ENCODE peak calls at places on chromosome 5, in ten cellular contexts. T is neural progenitor cell; Z is breast epithelium; M is foreskin fibroblast; H is NT2/D1; Y is Jurkat, Clone E6-1; F is kidney; Q is aorta; J is right lobe of liver; L is sigmoid colon. O is an unnamed sample.

GRCh38 chr5:78621269-78621871 is 27.2 kb downstream of the LHFPL2 start:
- DNase-seq in T (no peak), Z (no peak), M (peak; percentile 78), H (no peak), Y (no peak), F (no peak), Q (no peak), J (no peak), L (no peak), O (no peak)

GRCh38 chr5:43044181-43044914 is 4.2 kb upstream of the ANXA2R start:
- DNase-seq in T (peak; percentile 79), Z (no peak), M (peak; percentile 65), H (no peak), Y (no peak), F (no peak), Q (no peak), J (no peak), L (no peak), O (no peak)

GRCh38 chr5:141121563-141121962 is at the start of gene PCDHB4:
- DNase-seq in T (peak; percentile 25), Z (no peak), M (no peak), H (peak; percentile 16), Y (no peak), F (no peak), Q (no peak), J (no peak), L (no peak), O (peak; percentile 22)

GRCh38 chr5:59773286-59773685 is 120.2 kb downstream of the PDE4D start:
- DNase-seq in T (no peak), Z (no peak), M (peak; percentile 36), H (no peak), Y (no peak), F (no peak), Q (no peak), J (no peak), L (no peak), O (no peak)

GRCh38 chr5:60598424-60598823 is 101.5 kb downstream of the DEPDC1B start:
- DNase-seq in T (no peak), Z (no peak), M (no peak), H (no peak), Y (no peak), F (no peak), Q (no peak), J (no peak), L (no peak), O (no peak)

GRCh38 chr5:176806137-176806536 is 4.2 kb upstream of the UNC5A start:
- DNase-seq in T (peak; percentile 78), Z (no peak), M (peak; percentile 56), H (no peak), Y (no peak), F (no peak), Q (no peak), J (no peak), L (no peak), O (no peak)

GRCh38 chr5:56757077-56757476 is 58.3 kb upstream of the MAP3K1 start:
- DNase-seq in T (no peak), Z (peak; percentile 86), M (peak; percentile 72), H (no peak), Y (no peak), F (no peak), Q (no peak), J (no peak), L (no peak), O (no peak)

GRCh38 chr5:136506131-136506530 is 140.8 kb upstream of the TRPC7 start:
- DNase-seq in T (no peak), Z (no peak), M (no peak), H (no peak), Y (no peak), F (no peak), Q (no peak), J (no peak), L (no peak), O (no peak)

GRCh38 chr5:81242906-81243436 is 9.8 kb downstream of the CKMT2 start:
- DNase-seq in T (no peak), Z (no peak), M (no peak), H (no peak), Y (no peak), F (no peak), Q (no peak), J (no peak), L (no peak), O (no peak)

GRCh38 chr5:81239613-81240012 is 6.5 kb downstream of the CKMT2 start:
- DNase-seq in T (no peak), Z (no peak), M (no peak), H (no peak), Y (no peak), F (no peak), Q (peak; percentile 51), J (no peak), L (no peak), O (no peak)

GRCh38 chr5:81241961-81242648 is 9.0 kb downstream of the CKMT2 start:
- DNase-seq in T (no peak), Z (no peak), M (no peak), H (no peak), Y (no peak), F (no peak), Q (no peak), J (no peak), L (no peak), O (no peak)

GRCh38 chr5:81238460-81238859 is 5.3 kb downstream of the CKMT2 start:
- DNase-seq in T (no peak), Z (no peak), M (no peak), H (no peak), Y (no peak), F (no peak), Q (no peak), J (no peak), L (no peak), O (no peak)

DNA sequence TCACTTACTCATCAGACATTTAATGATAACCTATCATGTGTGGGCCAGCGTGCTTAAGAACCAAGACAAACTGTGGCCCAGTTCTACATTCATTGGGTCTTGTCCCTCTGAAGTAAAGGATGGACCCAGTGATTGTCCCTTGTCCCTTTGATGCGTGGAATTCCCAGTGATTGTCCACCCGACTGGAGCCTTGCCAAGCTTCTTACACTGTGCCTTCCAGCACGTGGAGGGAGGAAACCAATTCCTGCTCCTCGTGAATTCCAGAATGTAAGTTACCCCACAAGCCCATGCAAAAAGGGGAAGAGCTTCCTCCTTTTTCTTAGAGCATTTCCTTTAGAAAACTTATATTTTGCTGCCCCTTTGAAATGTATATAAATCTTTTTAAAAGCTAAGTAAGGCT is 7.9 kb downstream of the CKMT2 start:
- DNase-seq in T (no peak), Z (no peak), M (no peak), H (no peak), Y (no peak), F (no peak), Q (no peak), J (no peak), L (no peak), O (no peak)
- H3K4me3 ChIP-seq in T (no peak overlapping the region), Z (no peak overlapping the region), M (no peak overlapping the region), H (no peak overlapping the region), Y (no peak overlapping the region), F (no peak overlapping the region), Q (no peak overlapping the region), J (no peak overlapping the region), L (no peak overlapping the region), O (no peak overlapping the region)

DNA sequence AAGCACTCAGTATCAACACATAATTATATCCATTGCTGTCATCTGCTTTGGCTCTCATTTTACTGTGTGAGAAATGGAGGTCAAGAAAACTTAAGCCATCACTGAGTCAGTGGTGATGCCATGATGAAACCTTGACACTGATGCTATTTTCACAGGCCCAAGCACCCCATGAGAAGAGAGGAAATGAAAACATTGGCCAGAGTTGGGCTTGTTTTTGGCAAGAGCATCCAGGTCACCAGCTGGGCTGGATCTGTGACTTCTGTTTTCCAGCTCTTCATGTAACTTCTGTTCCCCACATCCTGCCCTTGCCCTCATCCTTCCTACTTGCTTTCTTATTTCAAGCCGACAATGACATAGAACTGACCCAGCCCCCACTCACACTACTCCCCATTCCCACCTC is 10.0 kb downstream of the LCP2 start:
- DNase-seq in T (no peak), Z (no peak), M (no peak), H (no peak), Y (peak; percentile 70), F (peak; percentile 82), Q (peak; percentile 69), J (no peak), L (peak; percentile 88), O (no peak)
- H3K4me3 ChIP-seq in T (no peak overlapping the region), Z (no peak overlapping the region), M (no peak overlapping the region), H (no peak overlapping the region), Y (no peak overlapping the region), F (no peak overlapping the region), Q (no peak overlapping the region), J (no peak overlapping the region), L (no peak overlapping the region), O (no peak overlapping the region)

GRCh38 chr5:111537153-111538024 is 25.1 kb upstream of the STARD4 start:
- DNase-seq in T (no peak), Z (no peak), M (peak; percentile 24), H (no peak), Y (no peak), F (no peak), Q (no peak), J (no peak), L (no peak), O (no peak)

GRCh38 chr5:111530298-111530740 is 18.0 kb upstream of the STARD4 start:
- DNase-seq in T (no peak), Z (no peak), M (peak; percentile 35), H (no peak), Y (peak; percentile 46), F (peak; percentile 87), Q (peak; percentile 88), J (peak; percentile 62), L (peak; percentile 86), O (peak; percentile 54)

GRCh38 chr5:111535879-111536549 is 23.7 kb upstream of the STARD4 start:
- DNase-seq in T (no peak), Z (no peak), M (no peak), H (no peak), Y (no peak), F (no peak), Q (no peak), J (no peak), L (no peak), O (no peak)

GRCh38 chr5:111532873-111533272 is 20.5 kb upstream of the STARD4 start:
- DNase-seq in T (no peak), Z (no peak), M (peak; percentile 44), H (no peak), Y (no peak), F (no peak), Q (no peak), J (no peak), L (no peak), O (no peak)
- H3K4me3 ChIP-seq in T (no peak overlapping the region), Z (no peak overlapping the region), M (no peak overlapping the region), H (no peak overlapping the region), Y (no peak overlapping the region), F (no peak overlapping the region), Q (no peak overlapping the region), J (no peak overlapping the region), L (no peak overlapping the region), O (no peak overlapping the region)

GRCh38 chr5:113295111-113295539 is 139.7 kb downstream of the TSSK1B start:
- DNase-seq in T (no peak), Z (no peak), M (no peak), H (no peak), Y (no peak), F (no peak), Q (no peak), J (no peak), L (no peak), O (no peak)
- H3K4me3 ChIP-seq in T (peak overlapping the region; percentile 63), Z (peak overlapping the region; percentile 86), M (peak overlapping the region; percentile 75), H (peak overlapping the region; percentile 65), Y (peak overlapping the region; percentile 52), F (peak overlapping the region; percentile 91), Q (peak overlapping the region; percentile 66), J (peak overlapping the region; percentile 60), L (peak overlapping the region; percentile 62), O (peak overlapping the region; percentile 50)

O was measured in A673.